ENCODE peak calls at places on chromosomes 16 and 17, in four cellular contexts. W, K, I and C are unnamed samples.
A peak's percentile ranks its signal among the peaks of the same experiment; 100 is the strongest.

GRCh38 chr16:12753203-12754023 is 50.3 kb downstream of the CPPED1 start:
- DNase-seq in K (no peak), I (no peak), W (no peak), C (no peak)

GRCh38 chr17:28899212-28899815 is 1.8 kb upstream of the FLOT2 start:
- DNase-seq in W (no peak), I (peak; percentile 3), K (no peak), C (no peak)

GRCh38 chr16:18792836-18793433 is 2.8 kb upstream of the RPS15A start:
- DNase-seq in K (no peak), I (no peak), W (no peak), C (no peak)

GRCh38 chr17:61511480-61512182 is 59.4 kb downstream of the TBX4 start:
- DNase-seq in W (no peak), K (no peak), I (no peak), C (no peak)

GRCh38 chr16:79363035-79363434 is 237.5 kb downstream of the MAF start:
- DNase-seq in W (no peak), I (no peak), K (no peak), C (no peak)

GRCh38 chr17:17205368-17206148 is 575 bp downstream of the PLD6 start:
- DNase-seq in W (no peak), I (peak; percentile 72), K (peak; percentile 72), C (peak; percentile 84)

GRCh38 chr17:6666077-6666521 is 14.5 kb downstream of the C17orf100 start:
- DNase-seq in K (peak; percentile 35), W (no peak), I (no peak), C (peak; percentile 65)

GRCh38 chr17:82593590-82594087 is 54.6 kb downstream of the WDR45B start:
- DNase-seq in I (no peak), W (no peak), K (no peak), C (no peak)

GRCh38 chr16:88790312-88791150 is 5.5 kb upstream of the PIEZO1 start:
- DNase-seq in I (peak; percentile 70), W (no peak), K (peak; percentile 56), C (peak; percentile 84)

GRCh38 chr16:23182206-23182674 is 305 bp upstream of the SCNN1G start:
- DNase-seq in W (no peak), I (peak; percentile 87), K (peak; percentile 71), C (peak; percentile 87)

GRCh38 chr17:64750891-64751677 is 89.0 kb upstream of the SMURF2 start:
- DNase-seq in I (no peak), W (no peak), K (no peak), C (no peak)

GRCh38 chr17:65678534-65678933 is 117.1 kb upstream of the AXIN2 start:
- DNase-seq in W (no peak), K (no peak), I (no peak), C (no peak)

GRCh38 chr16:71555230-71555891 is 21.5 kb downstream of the TAT start:
- DNase-seq in I (no peak), W (no peak), K (no peak), C (no peak)

GRCh38 chr17:8014558-8014850 is 12.1 kb downstream of the GUCY2D start:
- DNase-seq in I (no peak), W (no peak), K (no peak), C (no peak)

GRCh38 chr16:4954714-4955113 is 3.4 kb upstream of the SEC14L5 start:
- DNase-seq in K (no peak), I (no peak), W (no peak), C (no peak)

GRCh38 chr16:57962756-57963155 is 8.2 kb downstream of the CNGB1 start:
- DNase-seq in I (no peak), K (no peak), W (no peak), C (no peak)

GRCh38 chr17:45666641-45667040 is 117.5 kb upstream of the CRHR1 start:
- DNase-seq in I (no peak), W (no peak), K (no peak), C (no peak)